ENCODE peak calls at places on chromosomes 12 and 14, in nine cellular contexts. D is activated CD8-positive, alpha-beta memory T cell treated with anti-CD3 and anti-CD28 coated beads, Interleukin-2, amount 50 U/mL, for 48 hours; V is BE2C; R is AML-193; A is sciatic nerve; T is RWPE2; K is stimulated activated CD8-positive, alpha-beta memory T cell treated with anti-CD3 and anti-CD28 coated beads, Interleukin-7, amount 100 ng/mL, for 1 hour; F is NCI-H748 treated with DMSO at 0.1 percent for 48 hours; X is GM23338. I is an unnamed sample.

GRCh38 chr12:40827923-40828592 is 135.8 kb downstream of the CNTN1 start:
- DNase-seq in X (peak), T (no peak), K (no peak), R (no peak), F (no peak), D (no peak), A (no peak), V (no peak), I (no peak)

GRCh38 chr14:96083667-96084320 is 44.6 kb downstream of the C14orf132 start:
- DNase-seq in X (no peak), R (no peak), V (no peak), D (no peak), F (peak), T (peak), A (peak), K (no peak), I (no peak)

GRCh38 chr12:21340406-21340805 is 5.7 kb upstream of the SLCO1A2 start:
- DNase-seq in K (no peak), R (no peak), V (no peak), A (no peak), D (no peak), T (no peak), X (no peak), F (no peak), I (no peak)

GRCh38 chr12:52728374-52728773 is 25.1 kb upstream of the KRT77 start:
- DNase-seq in F (no peak), A (no peak), R (no peak), K (no peak), D (no peak), V (no peak), X (no peak), T (no peak), I (no peak)

GRCh38 chr12:68483592-68484373 is 126.9 kb upstream of the RAP1B start:
- DNase-seq in A (no peak), V (no peak), T (no peak), X (no peak), F (no peak), K (no peak), D (no peak), R (no peak), I (no peak)

GRCh38 chr14:71117839-71118743 is 210.8 kb downstream of the PCNX1 start:
- DNase-seq in T (no peak), K (no peak), F (no peak), A (no peak), R (no peak), D (no peak), V (no peak), X (peak), I (no peak)

GRCh38 chr12:118727196-118727595 is 254.1 kb upstream of the SRRM4 start:
- DNase-seq in X (no peak), K (no peak), D (no peak), R (no peak), V (no peak), F (no peak), T (no peak), A (no peak), I (no peak)

GRCh38 chr12:101931498-101932326 is 54.3 kb downstream of the DRAM1 start:
- DNase-seq in A (no peak), D (no peak), F (no peak), X (no peak), V (no peak), R (no peak), K (no peak), T (no peak), I (no peak)

GRCh38 chr12:47353508-47353907 is 273.7 kb upstream of the AMIGO2 start:
- DNase-seq in D (no peak), K (no peak), F (no peak), R (no peak), T (no peak), V (no peak), X (no peak), A (no peak), I (no peak)

GRCh38 chr14:58572092-58572853 is 65.5 kb upstream of the DACT1 start:
- DNase-seq in V (no peak), D (peak), T (no peak), K (no peak), A (no peak), R (no peak), X (no peak), F (no peak), I (no peak)

GRCh38 chr12:15322164-15323054 is at the start of gene PTPRO:
- DNase-seq in V (peak), R (no peak), F (peak), T (no peak), A (no peak), K (no peak), X (peak), D (no peak), I (no peak)

GRCh38 chr12:123973552-123974341 is 732 bp downstream of the ZNF664 start:
- DNase-seq in D (peak), X (peak), F (peak), T (peak), K (no peak), V (peak), A (peak), R (no peak), I (peak)

GRCh38 chr12:27970981-27971489 is 1.5 kb downstream of the PTHLH start:
- DNase-seq in K (no peak), T (no peak), V (no peak), R (no peak), X (peak), A (peak), D (peak), F (no peak), I (no peak)

GRCh38 chr12:115257791-115258190 is 573.8 kb upstream of the TBX3 start:
- DNase-seq in F (no peak), A (no peak), K (no peak), V (no peak), R (no peak), D (no peak), T (no peak), X (no peak), I (no peak)

GRCh38 chr12:6285063-6285477 is 25.4 kb upstream of the PLEKHG6 start:
- DNase-seq in F (peak), R (peak), V (peak), K (peak), X (peak), A (no peak), T (no peak), D (peak), I (no peak)

GRCh38 chr12:117053050-117053400 is 46.2 kb downstream of the TESC start:
- DNase-seq in R (no peak), A (no peak), V (no peak), F (no peak), K (no peak), T (no peak), X (no peak), D (no peak), I (no peak)

GRCh38 chr14:42111355-42111754 is 504.7 kb downstream of the LRFN5 start:
- DNase-seq in K (no peak), F (no peak), A (no peak), X (no peak), V (no peak), R (no peak), T (no peak), D (no peak), I (no peak)

GRCh38 chr12:90091809-90092208 is 383.2 kb upstream of the ATP2B1 start:
- DNase-seq in A (no peak), F (no peak), R (no peak), D (no peak), X (no peak), T (no peak), K (no peak), V (no peak), I (no peak)

GRCh38 chr12:121538699-121539061 is 42.1 kb downstream of the KDM2B start:
- DNase-seq in F (no peak), X (peak), R (no peak), T (no peak), V (no peak), D (no peak), A (no peak), K (no peak), I (no peak)

GRCh38 chr14:60090864-60091519 is 731 bp upstream of the PCNX4 start:
- DNase-seq in A (peak), K (no peak), X (peak), D (peak), F (no peak), R (peak), V (peak), T (no peak), I (no peak)

GRCh38 chr12:110183386-110183785 is 59.2 kb downstream of the IFT81 start:
- DNase-seq in D (no peak), F (no peak), K (no peak), V (no peak), X (no peak), T (no peak), A (no peak), R (no peak), I (no peak)

GRCh38 chr12:111529424-111530368 is 69.4 kb downstream of the ATXN2 start:
- DNase-seq in V (peak), X (peak), D (peak), A (no peak), F (peak), K (peak), R (peak), T (no peak), I (peak)

GRCh38 chr14:24042733-24043132 is 9.1 kb upstream of the CARMIL3 start:
- DNase-seq in R (no peak), D (no peak), F (no peak), T (no peak), V (no peak), X (no peak), K (no peak), A (no peak), I (no peak)

GRCh38 chr14:68211421-68211820 is 391.8 kb downstream of the RAD51B start:
- DNase-seq in R (no peak), A (no peak), X (no peak), D (no peak), V (no peak), F (no peak), T (no peak), K (no peak), I (no peak)

GRCh38 chr14:55609681-55610080 is 29.7 kb downstream of the KTN1 start:
- DNase-seq in R (no peak), T (no peak), X (peak), V (no peak), K (no peak), F (no peak), A (no peak), D (no peak), I (no peak)

GRCh38 chr14:103329421-103330347 is 4.4 kb upstream of the EIF5 start:
- DNase-seq in F (peak), T (no peak), A (peak), D (no peak), V (no peak), K (no peak), X (no peak), R (peak), I (no peak)

GRCh38 chr12:32039917-32040575 is 66.6 kb upstream of the BICD1 start:
- DNase-seq in T (no peak), D (no peak), V (no peak), K (no peak), X (no peak), R (no peak), A (no peak), F (no peak), I (no peak)